ENCODE peak calls at places on chromosomes 1 and 21, in nine cellular contexts. H is GM23338, S is cardiac fibroblast, Y is A549, B is lower lobe of right lung, M is pancreas, N is uterus, W is tibial artery, G is cardiac muscle cell. E is an unnamed sample.

GRCh38 chr1:33010946-33011731 is 25.5 kb downstream of the AK2 start:
- DNase-seq in Y (no peak), M (peak), G (peak), S (peak), N (peak), B (no peak), W (peak), H (no peak), E (peak)

GRCh38 chr1:3668585-3669300 is 16.4 kb downstream of the TP73 start:
- DNase-seq in G (peak), Y (no peak), S (peak), H (peak), W (peak), M (peak), B (peak), N (no peak), E (peak)

GRCh38 chr1:105337427-105337826 is 1587.7 kb downstream of the AMY1C start:
- DNase-seq in G (no peak), W (no peak), H (no peak), M (no peak), S (no peak), N (no peak), Y (no peak), B (no peak), E (no peak)

GRCh38 chr1:160707171-160708109 is 4.2 kb downstream of the CD48 start:
- DNase-seq in S (no peak), M (no peak), Y (no peak), W (no peak), G (no peak), H (no peak), B (no peak), N (no peak), E (no peak)

GRCh38 chr1:110148961-110149360 is 1.3 kb upstream of the SLC6A17 start:
- DNase-seq in Y (peak), M (no peak), W (no peak), B (no peak), N (no peak), G (no peak), S (no peak), H (peak), E (peak)

GRCh38 chr1:66764994-66765578 is 12.8 kb downstream of the DYNLT5 start:
- DNase-seq in M (no peak), S (peak), W (peak), N (peak), G (peak), Y (peak), B (no peak), H (peak), E (peak)

GRCh38 chr1:19086176-19086875 is 123.7 kb downstream of the UBR4 start:
- DNase-seq in S (no peak), Y (no peak), M (no peak), B (no peak), H (no peak), N (no peak), W (no peak), G (no peak), E (no peak)

GRCh38 chr1:210294991-210295773 is 33.5 kb upstream of the HHAT start:
- DNase-seq in W (peak), G (peak), Y (no peak), M (no peak), N (peak), B (peak), H (peak), S (peak), E (no peak)

GRCh38 chr1:244393604-244394176 is 58.0 kb downstream of the ADSS2 start:
- DNase-seq in H (no peak), Y (no peak), N (no peak), W (no peak), G (no peak), S (no peak), M (no peak), B (no peak), E (no peak)

GRCh38 chr1:23403735-23404486 is 20.6 kb downstream of the TCEA3 start:
- DNase-seq in S (peak), G (peak), Y (peak), M (peak), H (peak), W (peak), N (peak), B (peak), E (peak)

GRCh38 chr1:93608188-93609109 is 73.2 kb downstream of the BCAR3 start:
- DNase-seq in M (no peak), N (no peak), G (peak), W (no peak), S (peak), B (no peak), H (no peak), Y (no peak), E (peak)

GRCh38 chr1:118481091-118481490 is 296.1 kb upstream of the SPAG17 start:
- DNase-seq in W (no peak), S (no peak), Y (no peak), B (no peak), G (no peak), M (no peak), H (no peak), N (no peak), E (no peak)

GRCh38 chr1:70440642-70441391 is 29.7 kb downstream of the CTH start:
- DNase-seq in W (no peak), G (no peak), S (no peak), M (no peak), N (no peak), H (no peak), Y (no peak), B (no peak), E (no peak)

GRCh38 chr1:85576642-85577420 is 3.7 kb upstream of the CCN1 start:
- DNase-seq in M (peak), S (peak), N (peak), B (peak), G (peak), H (peak), Y (peak), W (peak), E (peak)

GRCh38 chr1:244496186-244496585 is 35.1 kb downstream of the CATSPERE start:
- DNase-seq in S (no peak), W (no peak), H (peak), M (no peak), N (no peak), G (no peak), B (no peak), Y (no peak), E (no peak)

GRCh38 chr1:227998374-227999055 is 8.3 kb upstream of the WNT3A start:
- DNase-seq in Y (no peak), N (peak), W (no peak), B (no peak), S (no peak), G (no peak), H (no peak), M (no peak), E (no peak)

GRCh38 chr1:65255088-65256050 is 54.0 kb upstream of the DNAJC6 start:
- DNase-seq in W (no peak), M (no peak), G (no peak), B (no peak), H (peak), N (no peak), S (peak), Y (no peak), E (peak)

GRCh38 chr1:53362851-53363642 is 35.2 kb upstream of the LRP8 start:
- DNase-seq in H (peak), Y (no peak), W (peak), B (no peak), N (no peak), S (no peak), M (no peak), G (no peak), E (no peak)

GRCh38 chr1:26748351-26748750 is 39.4 kb upstream of the PIGV start:
- DNase-seq in Y (no peak), M (no peak), H (no peak), W (no peak), S (no peak), G (no peak), B (no peak), N (no peak), E (no peak)

GRCh38 chr1:87072431-87072830 is 158.0 kb downstream of the HS2ST1 start:
- DNase-seq in H (no peak), Y (no peak), W (no peak), B (no peak), M (no peak), N (no peak), G (no peak), S (no peak), E (no peak)

GRCh38 chr21:35371217-35371616 is 322.1 kb upstream of the RUNX1 start:
- DNase-seq in M (no peak), N (no peak), W (no peak), H (no peak), G (no peak), Y (no peak), S (no peak), B (no peak), E (no peak)

GRCh38 chr21:38920631-38921398 is 115.1 kb downstream of the ETS2 start:
- DNase-seq in N (peak), S (peak), G (peak), Y (no peak), M (no peak), H (no peak), W (no peak), B (no peak), E (peak)

GRCh38 chr1:32972814-32973428 is 8.3 kb upstream of the RNF19B start:
- DNase-seq in N (peak), M (peak), B (peak), Y (no peak), H (peak), G (peak), W (peak), S (peak), E (peak)

GRCh38 chr1:230632273-230632873 is 9.9 kb upstream of the COG2 start:
- DNase-seq in N (no peak), G (peak), Y (peak), S (peak), H (peak), B (no peak), M (no peak), W (no peak), E (peak)

GRCh38 chr1:118136511-118136937 is 48.5 kb downstream of the SPAG17 start:
- DNase-seq in H (no peak), G (peak), W (no peak), N (no peak), Y (no peak), S (peak), M (no peak), B (peak), E (peak)

DNA sequence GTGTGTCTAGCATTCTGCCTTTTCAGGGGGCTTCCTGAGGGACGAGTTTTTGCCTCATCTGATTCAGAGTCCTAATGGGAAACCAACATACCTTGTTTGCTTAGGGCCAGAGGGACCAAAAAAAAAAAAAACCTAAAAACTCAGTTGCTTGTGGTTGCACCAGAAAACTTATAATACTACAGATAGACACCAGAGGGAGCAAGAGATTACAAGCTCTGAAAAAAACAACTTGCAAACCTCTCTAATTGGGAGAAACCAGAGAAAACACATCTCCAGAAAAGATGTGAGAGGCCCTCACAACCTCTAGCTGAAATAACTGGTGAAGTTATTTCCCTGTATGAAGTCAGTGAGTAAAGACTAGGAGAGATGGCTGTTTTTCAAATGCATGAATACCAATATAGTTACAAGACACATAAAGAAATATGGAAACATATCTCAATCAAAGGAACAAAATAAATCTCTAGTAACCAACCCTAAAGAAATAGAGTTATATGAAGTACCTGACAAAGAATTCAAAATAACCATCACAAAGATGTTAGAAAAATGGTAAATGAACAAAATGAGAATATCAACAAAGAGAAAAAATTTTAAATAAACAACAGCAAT is 233.7 kb upstream of the NFIA start:
- DNase-seq in G (peak), B (no peak), Y (no peak), M (no peak), W (no peak), N (no peak), H (peak), S (peak), E (peak)
- TF ChIP-seq CTCF in G (peak), B (peak), Y (peak), M (peak), W (peak), N (no peak), H (peak), S (peak), E (peak)

GRCh38 chr1:98048234-98048633 is 127.4 kb upstream of the DPYD start:
- DNase-seq in S (peak), W (peak), H (peak), B (peak), M (peak), Y (peak), G (peak), N (peak), E (peak)
- H3K4me3 ChIP-seq in S (peak), W (no peak), H (peak), B (no peak), M (no peak), Y (no peak), G (no peak), N (no peak), E (peak)

GRCh38 chr1:27934818-27935549 is at the start of gene SMPDL3B:
- DNase-seq in Y (peak), G (no peak), B (peak), M (peak), S (peak), N (no peak), H (peak), W (no peak), E (no peak)
- TF ChIP-seq CTCF in Y (no peak), G (no peak), B (peak), M (no peak), S (peak), N (no peak), H (no peak), W (no peak), E (no peak)

DNA sequence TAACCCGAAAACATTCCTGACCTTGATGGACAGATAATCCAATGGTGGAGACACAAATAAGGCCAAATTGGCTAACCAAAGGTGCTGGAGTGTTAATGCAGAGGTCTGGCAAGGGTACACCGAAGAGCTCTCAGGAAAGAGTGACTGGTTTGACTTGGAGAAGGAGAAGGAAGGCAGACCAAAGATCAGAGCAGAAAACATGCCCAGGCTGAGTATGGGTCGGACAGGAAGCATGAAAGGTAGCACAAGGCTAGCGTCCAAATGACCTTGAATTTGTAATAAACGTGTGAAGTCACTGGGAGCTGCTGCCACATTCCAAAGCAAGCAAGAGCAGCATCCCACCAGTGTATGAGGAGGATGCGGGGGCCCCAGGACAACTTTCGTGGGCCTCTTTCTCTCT is 45.7 kb downstream of the APP start:
- DNase-seq in W (no peak), M (no peak), H (no peak), N (no peak), S (no peak), Y (no peak), B (no peak), G (no peak), E (peak)
- H3K4me3 ChIP-seq in W (no peak), M (no peak), H (no peak), N (no peak), S (no peak), Y (no peak), B (no peak), G (no peak), E (no peak)

GRCh38 chr1:233791372-233791703 is 113.1 kb upstream of the SLC35F3 start:
- DNase-seq in B (no peak), H (no peak), N (no peak), M (no peak), W (no peak), S (no peak), Y (no peak), G (no peak), E (no peak)

GRCh38 chr1:233791750-233792149 is 112.7 kb upstream of the SLC35F3 start:
- DNase-seq in Y (no peak), W (no peak), S (no peak), G (no peak), B (no peak), M (no peak), N (no peak), H (peak), E (no peak)

GRCh38 chr1:233790121-233790520 is 114.4 kb upstream of the SLC35F3 start:
- DNase-seq in M (no peak), Y (no peak), S (no peak), H (no peak), B (no peak), W (no peak), G (no peak), N (no peak), E (no peak)

GRCh38 chr1:233788687-233789086 is 115.8 kb upstream of the SLC35F3 start:
- DNase-seq in B (no peak), H (no peak), Y (no peak), N (no peak), G (no peak), M (no peak), S (no peak), W (no peak), E (no peak)

GRCh38 chr1:233790662-233791371 is 113.7 kb upstream of the SLC35F3 start:
- DNase-seq in G (peak), H (peak), S (peak), M (no peak), Y (peak), W (no peak), N (peak), B (no peak), E (peak)
- TF ChIP-seq CTCF in G (peak), H (peak), S (peak), M (peak), Y (peak), W (peak), N (peak), B (peak), E (peak)

GRCh38 chr1:202112864-202113689 is 9.6 kb upstream of the GPR37L1 start:
- DNase-seq in Y (peak), H (no peak), S (peak), M (peak), B (no peak), G (no peak), N (no peak), W (no peak), E (no peak)
- H3K4me3 ChIP-seq in Y (no peak), H (no peak), S (no peak), M (no peak), B (no peak), G (no peak), N (no peak), W (no peak), E (no peak)

GRCh38 chr1:156458181-156458503 is 42.4 kb downstream of the MEF2D start:
- DNase-seq in G (no peak), S (no peak), B (no peak), W (no peak), N (no peak), M (no peak), H (no peak), Y (no peak), E (peak)

GRCh38 chr1:156452863-156453262 is 47.7 kb downstream of the MEF2D start:
- DNase-seq in N (no peak), B (no peak), Y (no peak), M (no peak), W (no peak), G (no peak), S (no peak), H (no peak), E (no peak)

GRCh38 chr1:156455362-156455761 is 45.2 kb downstream of the MEF2D start:
- DNase-seq in H (no peak), N (no peak), W (no peak), B (no peak), Y (no peak), M (no peak), S (no peak), G (no peak), E (no peak)

GRCh38 chr1:156460525-156460924 is 40.0 kb downstream of the MEF2D start:
- DNase-seq in M (no peak), N (no peak), W (no peak), G (no peak), B (no peak), Y (no peak), H (no peak), S (no peak), E (no peak)

GRCh38 chr1:156456625-156457465 is 43.7 kb downstream of the MEF2D start:
- DNase-seq in Y (peak), H (peak), N (peak), G (peak), W (peak), S (peak), B (peak), M (peak), E (peak)
- TF ChIP-seq CTCF in Y (no peak), H (no peak), N (peak), G (no peak), W (no peak), S (no peak), B (no peak), M (no peak), E (no peak)

GRCh38 chr1:9852410-9853301 is 28.9 kb upstream of the CLSTN1 start:
- DNase-seq in B (no peak), S (peak), H (no peak), N (peak), M (peak), W (no peak), Y (no peak), G (peak), E (peak)
- H3K4me3 ChIP-seq in B (no peak), S (no peak), H (no peak), N (no peak), M (no peak), W (no peak), Y (no peak), G (no peak), E (no peak)